ENCODE peak calls at places on chromosomes 16 and 17, in eight cellular contexts. P is endodermal cell; O is transverse colon; K is SJSA1; Y is CD8-positive, alpha-beta memory T cell; B is upper lobe of right lung; W is CD8-positive, alpha-beta T cell; I is aorta. U is an unnamed sample.

GRCh38 chr17:59666235-59666634 is 41.0 kb downstream of the PTRH2 start:
- DNase-seq in P (no peak), O (peak; percentile 42), K (no peak), Y (no peak), B (no peak), W (no peak), I (no peak), U (no peak)

GRCh38 chr17:57519199-57519598 is 225.9 kb downstream of the CCDC182 start:
- DNase-seq in P (peak; percentile 75), O (no peak), K (no peak), Y (no peak), B (no peak), W (no peak), I (peak; percentile 51), U (no peak)

GRCh38 chr16:4093495-4094137 is 22.6 kb downstream of the ADCY9 start:
- DNase-seq in P (no peak), O (peak; percentile 8), K (no peak), Y (no peak), B (peak; percentile 76), W (no peak), I (peak; percentile 87), U (no peak)

GRCh38 chr17:42067371-42068180 is 17.2 kb upstream of the C17orf113 start:
- DNase-seq in P (peak; percentile 98), O (peak; percentile 77), K (peak; percentile 69), Y (peak; percentile 43), B (peak; percentile 82), W (peak; percentile 80), I (peak; percentile 89), U (peak; percentile 52)

GRCh38 chr16:88458039-88458772 is 5.1 kb downstream of the ZFPM1 start:
- DNase-seq in P (no peak), O (no peak), K (no peak), Y (no peak), B (no peak), W (no peak), I (no peak), U (no peak)

GRCh38 chr17:1095853-1096675 is 83.7 kb downstream of the ABR start:
- DNase-seq in P (no peak), O (no peak), K (no peak), Y (no peak), B (no peak), W (no peak), I (no peak), U (no peak)

GRCh38 chr17:75502072-75502745 is 13.1 kb downstream of the CASKIN2 start:
- DNase-seq in P (no peak), O (no peak), K (no peak), Y (no peak), B (no peak), W (no peak), I (no peak), U (no peak)

GRCh38 chr17:81706757-81707624 is 3.8 kb downstream of the MRPL12 start:
- DNase-seq in P (peak; percentile 70), O (no peak), K (no peak), Y (no peak), B (no peak), W (no peak), I (no peak), U (no peak)

GRCh38 chr16:78177927-78178326 is 78.5 kb downstream of the WWOX start:
- DNase-seq in P (no peak), O (no peak), K (no peak), Y (no peak), B (no peak), W (no peak), I (no peak), U (no peak)

GRCh38 chr16:49112754-49113153 is 168.9 kb downstream of the CBLN1 start:
- DNase-seq in P (no peak), O (no peak), K (no peak), Y (no peak), B (no peak), W (no peak), I (no peak), U (no peak)

GRCh38 chr16:3961449-3961849 is 80.9 kb upstream of the CREBBP start:
- DNase-seq in P (peak; percentile 68), O (no peak), K (no peak), Y (no peak), B (no peak), W (no peak), I (peak; percentile 77), U (no peak)

GRCh38 chr17:41959336-41960095 is 7.1 kb upstream of the CNP start:
- DNase-seq in P (peak; percentile 94), O (no peak), K (no peak), Y (no peak), B (no peak), W (no peak), I (no peak), U (peak; percentile 43)

GRCh38 chr16:85986931-85987749 is 88.2 kb downstream of the IRF8 start:
- DNase-seq in P (peak; percentile 87), O (peak; percentile 50), K (no peak), Y (peak; percentile 16), B (no peak), W (peak; percentile 72), I (peak; percentile 77), U (peak; percentile 26)

GRCh38 chr17:67312265-67312664 is 54.1 kb downstream of the PSMD12 start:
- DNase-seq in P (no peak), O (no peak), K (no peak), Y (no peak), B (no peak), W (no peak), I (no peak), U (no peak)

GRCh38 chr16:74465851-74466685 is 44.8 kb upstream of the CLEC18B start:
- DNase-seq in P (no peak), O (no peak), K (no peak), Y (no peak), B (no peak), W (no peak), I (no peak), U (no peak)

GRCh38 chr16:69071036-69071435 is 34.4 kb upstream of the HAS3 start:
- DNase-seq in P (no peak), O (no peak), K (no peak), Y (no peak), B (no peak), W (no peak), I (no peak), U (no peak)

GRCh38 chr16:69069504-69069903 is 35.9 kb upstream of the HAS3 start:
- DNase-seq in P (no peak), O (no peak), K (no peak), Y (no peak), B (no peak), W (no peak), I (no peak), U (no peak)

GRCh38 chr16:69072640-69072974 is 32.8 kb upstream of the HAS3 start:
- DNase-seq in P (no peak), O (no peak), K (no peak), Y (no peak), B (no peak), W (no peak), I (no peak), U (no peak)

GRCh38 chr16:69077251-69077650 is 28.2 kb upstream of the HAS3 start:
- DNase-seq in P (no peak), O (no peak), K (no peak), Y (no peak), B (no peak), W (no peak), I (no peak), U (no peak)

DNA sequence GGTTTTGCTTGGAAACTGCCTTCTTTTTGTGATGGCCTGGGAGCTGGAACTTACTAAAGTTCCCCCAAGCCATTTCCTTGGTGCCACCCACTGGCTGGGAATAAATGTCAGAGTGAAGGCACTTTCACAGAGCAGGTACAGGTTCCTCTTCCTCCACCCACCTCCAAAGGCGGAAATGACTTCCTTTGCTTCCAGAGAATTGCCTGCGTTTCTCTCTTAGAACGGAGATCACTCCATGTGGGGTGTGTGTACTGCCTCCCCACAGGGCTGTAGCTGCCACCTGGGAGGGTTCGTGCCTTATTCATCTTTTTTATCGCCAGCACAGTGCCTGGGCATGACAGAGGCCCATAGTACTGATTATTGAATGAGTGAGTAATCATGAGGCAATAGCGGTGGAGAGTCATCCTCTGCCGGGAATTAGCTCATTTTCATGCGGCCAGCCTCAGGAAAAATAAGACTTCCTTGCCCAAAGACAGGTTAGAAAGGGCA is 32.2 kb upstream of the HAS3 start:
- DNase-seq in P (peak; percentile 63), O (no peak), K (peak; percentile 68), Y (no peak), B (no peak), W (no peak), I (no peak), U (no peak)
- H3K27ac ChIP-seq in P (no peak overlapping the region), O (no peak overlapping the region), K (peak overlapping the region; percentile 45), Y (no peak overlapping the region), B (peak overlapping the region; percentile 17), W (no peak overlapping the region), I (no peak overlapping the region), U (no peak overlapping the region)

GRCh38 chr16:81491522-81492188 is 47.0 kb downstream of the CMIP start:
- DNase-seq in P (no peak), O (no peak), K (no peak), Y (no peak), B (no peak), W (no peak), I (peak; percentile 5), U (no peak)
- H3K4me1 ChIP-seq in P (no peaks in the 10 kb centered on the region), O (no peaks in the 10 kb centered on the region), K (peaks cover 17% of the 10 kb centered on the region), Y (peaks cover 12% of the 10 kb centered on the region), B (peaks cover 85% of the 10 kb centered on the region), W (no peaks in the 10 kb centered on the region), I (no peaks in the 10 kb centered on the region), U (peaks cover 5% of the 10 kb centered on the region)

DNA sequence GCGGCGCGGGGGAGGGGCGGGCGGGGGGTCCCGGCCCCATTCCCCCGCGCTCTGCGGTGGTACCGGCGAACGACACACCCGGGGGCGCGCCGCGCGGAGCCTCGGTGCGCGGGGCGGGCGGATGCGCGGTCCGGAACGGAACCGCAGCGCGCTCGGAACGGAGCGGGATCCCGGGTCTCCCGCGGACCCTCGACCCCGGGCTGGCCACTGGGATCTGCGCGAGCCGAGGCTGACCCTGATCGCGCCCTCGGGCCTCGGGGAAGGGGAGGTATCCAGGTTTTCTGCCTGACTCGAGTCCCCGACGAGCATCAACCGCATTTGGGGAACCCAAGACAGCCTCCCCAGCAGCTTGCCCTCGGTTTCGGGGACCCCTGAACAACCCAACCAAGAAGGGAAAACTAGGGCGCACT is 361 bp downstream of the BEAN1 start:
- DNase-seq in P (peak; percentile 77), O (no peak), K (no peak), Y (no peak), B (no peak), W (no peak), I (no peak), U (no peak)
- H3K4me3 ChIP-seq in P (peak overlapping the region; percentile 71), O (peak overlapping the region; percentile 35), K (no peak overlapping the region), Y (peak overlapping the region; percentile 15), B (peak overlapping the region; percentile 45), W (peak overlapping the region; percentile 33), I (peak overlapping the region; percentile 65), U (no peak overlapping the region)

DNA sequence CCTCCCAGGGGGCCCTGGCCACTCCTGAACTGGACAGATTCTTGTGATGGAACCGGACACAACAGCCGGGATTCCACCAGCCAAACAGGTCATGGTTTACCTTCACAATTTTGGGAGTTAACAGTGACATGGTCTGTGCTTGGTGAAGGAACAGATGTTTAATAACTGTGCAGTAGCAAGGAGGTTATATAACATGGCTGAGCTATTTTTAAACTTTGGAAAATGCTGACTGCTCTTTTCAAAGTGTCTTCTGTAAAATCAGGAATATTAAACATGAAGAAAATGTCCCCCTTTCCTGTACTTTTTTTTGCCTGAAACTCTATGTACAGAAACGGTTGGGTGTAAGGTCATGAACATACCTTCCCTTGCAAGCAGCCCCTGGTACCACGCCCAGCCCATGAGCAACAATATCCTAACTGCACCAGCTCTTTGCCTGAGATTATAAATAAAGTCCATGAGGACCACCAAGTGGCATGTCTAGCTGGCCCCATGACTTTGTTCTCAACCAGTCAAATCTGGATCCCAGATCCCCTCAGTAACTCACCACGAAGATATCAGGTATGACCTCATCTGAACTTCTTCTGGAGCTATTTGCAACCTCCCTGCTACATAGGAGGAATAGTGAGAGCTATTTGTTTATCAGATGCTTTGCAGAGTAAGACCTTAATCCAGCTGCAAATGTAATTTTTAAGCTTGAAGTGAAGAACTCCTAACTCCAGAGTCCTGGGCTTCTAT is 249.1 kb downstream of the GRIN2A start:
- DNase-seq in P (no peak), O (no peak), K (no peak), Y (no peak), B (no peak), W (no peak), I (no peak), U (no peak)
- H3K27ac ChIP-seq in P (no peak overlapping the region), O (no peak overlapping the region), K (no peak overlapping the region), Y (no peak overlapping the region), B (no peak overlapping the region), W (no peak overlapping the region), I (no peak overlapping the region), U (no peak overlapping the region)

U was measured in CD4-positive, CD25-positive, alpha-beta regulatory T cell.